ENCODE peak calls at places on chromosomes 3 and 15, in six cellular contexts. Z is MM.1S, V is body of pancreas, B is hepatocyte, T is brain microvascular endothelial cell, E is upper lobe of right lung. G is an unnamed sample.
A peak's percentile ranks its signal among the peaks of the same experiment; 100 is the strongest.

GRCh38 chr3:179861292-179861691 is 175.4 kb downstream of the PEX5L start:
- DNase-seq in T (no peak), V (no peak), Z (no peak), E (no peak), B (no peak), G (no peak)

GRCh38 chr3:172913911-172914730 is 163.6 kb downstream of the ECT2 start:
- DNase-seq in B (no peak), E (no peak), T (no peak), Z (peak; percentile 18), V (no peak), G (no peak)

GRCh38 chr3:143266936-143267335 is 147.4 kb downstream of the CHST2 start:
- DNase-seq in Z (no peak), T (no peak), E (no peak), B (no peak), V (no peak), G (no peak)

GRCh38 chr15:68808091-68808490 is 12.6 kb downstream of the ANP32A start:
- DNase-seq in E (no peak), Z (no peak), B (no peak), T (no peak), V (no peak), G (no peak)

GRCh38 chr3:171181907-171182690 is 155.6 kb upstream of the SLC2A2 start:
- DNase-seq in V (no peak), Z (no peak), B (no peak), T (peak; percentile 41), E (no peak), G (no peak)

GRCh38 chr15:38002883-38003477 is 68.5 kb downstream of the TMCO5A start:
- DNase-seq in T (peak; percentile 85), B (peak; percentile 70), Z (peak; percentile 81), E (peak; percentile 72), V (peak; percentile 49), G (no peak)

GRCh38 chr15:39934415-39935044 is 615 bp downstream of the EIF2AK4 start:
- DNase-seq in T (no peak), Z (no peak), V (no peak), E (no peak), B (no peak), G (no peak)

GRCh38 chr3:12959838-12960378 is 113.3 kb downstream of the IQSEC1 start:
- DNase-seq in Z (no peak), B (no peak), T (no peak), E (no peak), V (no peak), G (no peak)

GRCh38 chr3:1727242-1727641 is 371.4 kb upstream of the CNTN4 start:
- DNase-seq in E (no peak), B (no peak), Z (no peak), T (no peak), V (no peak), G (no peak)

GRCh38 chr15:69699096-69699495 is 246.5 kb downstream of the RPLP1 start:
- DNase-seq in B (no peak), Z (no peak), V (no peak), E (no peak), T (no peak), G (no peak)

GRCh38 chr15:96347181-96348111 is 16.9 kb downstream of the NR2F2 start:
- DNase-seq in Z (no peak), E (no peak), T (peak; percentile 40), V (no peak), B (no peak), G (peak; percentile 68)

GRCh38 chr3:39213613-39214012 is 21.2 kb upstream of the XIRP1 start:
- DNase-seq in B (no peak), E (no peak), Z (no peak), T (no peak), V (no peak), G (no peak)

GRCh38 chr15:57086857-57087427 is 168.5 kb downstream of the TCF12 start:
- DNase-seq in V (no peak), B (no peak), T (no peak), Z (no peak), E (no peak), G (no peak)

GRCh38 chr3:40162616-40163015 is 146.9 kb upstream of the EIF1B start:
- DNase-seq in V (no peak), B (no peak), Z (no peak), E (no peak), T (no peak), G (no peak)

GRCh38 chr15:60077581-60078359 is 73.7 kb downstream of the FOXB1 start:
- DNase-seq in Z (no peak), V (no peak), E (no peak), T (no peak), B (no peak), G (no peak)

GRCh38 chr3:120244834-120245225 is 40.2 kb downstream of the GPR156 start:
- DNase-seq in T (no peak), B (peak; percentile 12), E (no peak), Z (no peak), V (no peak), G (no peak)

GRCh38 chr15:41904487-41905359 is 10.9 kb upstream of the SPTBN5 start:
- DNase-seq in Z (peak; percentile 74), B (peak; percentile 85), V (peak; percentile 71), E (no peak), T (peak; percentile 57), G (peak; percentile 80)

GRCh38 chr3:51343918-51344687 is 41.0 kb upstream of the MANF start:
- DNase-seq in V (no peak), E (no peak), Z (no peak), B (peak; percentile 44), T (peak; percentile 92), G (no peak)

GRCh38 chr15:62853833-62854210 is 188.7 kb upstream of the TPM1 start:
- DNase-seq in T (no peak), V (no peak), B (no peak), E (no peak), Z (no peak), G (no peak)

GRCh38 chr3:113255854-113256615 is 44.7 kb downstream of the BOC start:
- DNase-seq in T (no peak), B (no peak), E (no peak), V (no peak), Z (no peak), G (peak; percentile 13)
- H3K36me3 ChIP-seq in T (no peaks in the 10 kb centered on the region), B (no peaks in the 10 kb centered on the region), E (no peaks in the 10 kb centered on the region), V (no peaks in the 10 kb centered on the region), Z (no peaks in the 10 kb centered on the region), G (no peaks in the 10 kb centered on the region)

DNA sequence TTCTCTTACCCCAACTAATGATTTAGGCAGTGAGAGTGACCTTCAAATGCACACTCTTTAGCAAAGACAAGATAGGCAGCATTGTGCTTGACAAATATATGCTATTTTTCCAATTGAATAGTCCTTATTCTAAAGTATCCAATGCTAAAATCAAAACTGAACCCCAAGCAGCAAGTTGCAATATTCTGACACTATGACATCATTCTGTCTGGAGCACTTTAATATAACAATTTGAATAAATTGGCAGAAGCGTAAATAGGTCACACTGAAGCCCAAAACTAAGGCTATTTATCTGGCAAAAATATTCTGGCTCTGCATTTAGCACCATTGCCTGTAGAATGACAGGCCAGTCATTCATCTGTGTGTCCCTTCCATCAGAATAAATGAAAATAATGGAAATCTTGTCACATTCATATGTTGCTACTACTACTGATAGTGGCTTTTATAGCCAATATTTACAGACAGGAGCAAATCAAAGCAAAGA is 2.9 kb downstream of the CBLB start:
- DNase-seq in V (no peak), Z (no peak), E (no peak), B (no peak), T (no peak), G (no peak)
- H3K4me3 ChIP-seq in V (no peak overlapping the region), Z (no peak overlapping the region), E (peak overlapping the region; percentile 84), B (peak overlapping the region; percentile 86), T (peak overlapping the region; percentile 87), G (peak overlapping the region; percentile 92)

DNA sequence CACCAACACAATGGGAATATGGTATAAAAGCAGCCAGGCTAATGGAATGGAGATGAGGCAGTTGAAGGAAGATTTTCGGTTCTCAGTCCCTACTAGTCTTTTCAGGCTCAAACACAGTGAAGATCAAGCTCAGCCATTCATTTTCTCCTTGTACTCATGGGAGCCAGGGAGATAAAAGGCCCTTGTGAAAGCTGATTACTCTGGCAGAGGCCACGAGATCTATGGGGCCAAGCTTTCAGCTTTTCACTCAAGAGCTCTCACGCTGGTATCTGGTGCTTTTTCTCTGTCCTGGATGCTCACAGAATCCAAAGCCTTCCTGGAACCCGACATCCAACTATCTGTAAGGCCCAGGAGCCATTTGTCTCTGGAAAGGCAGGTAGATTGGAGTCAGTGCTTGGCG is 14.5 kb upstream of the FAN1 start:
- DNase-seq in V (no peak), T (no peak), Z (no peak), B (no peak), E (no peak), G (no peak)
- H3K27ac ChIP-seq in V (no peak overlapping the region), T (no peak overlapping the region), Z (no peak overlapping the region), B (no peak overlapping the region), E (no peak overlapping the region), G (no peak overlapping the region)

GRCh38 chr3:124873241-124873640 is 13.9 kb downstream of the ITGB5 start:
- DNase-seq in V (no peak), E (no peak), B (no peak), Z (no peak), T (no peak), G (no peak)
- H3K36me3 ChIP-seq in V (no peaks in the 10 kb centered on the region), E (peaks cover 9% of the 10 kb centered on the region), B (no peaks in the 10 kb centered on the region), Z (no peaks in the 10 kb centered on the region), T (peaks cover 23% of the 10 kb centered on the region), G (no peaks in the 10 kb centered on the region)

DNA sequence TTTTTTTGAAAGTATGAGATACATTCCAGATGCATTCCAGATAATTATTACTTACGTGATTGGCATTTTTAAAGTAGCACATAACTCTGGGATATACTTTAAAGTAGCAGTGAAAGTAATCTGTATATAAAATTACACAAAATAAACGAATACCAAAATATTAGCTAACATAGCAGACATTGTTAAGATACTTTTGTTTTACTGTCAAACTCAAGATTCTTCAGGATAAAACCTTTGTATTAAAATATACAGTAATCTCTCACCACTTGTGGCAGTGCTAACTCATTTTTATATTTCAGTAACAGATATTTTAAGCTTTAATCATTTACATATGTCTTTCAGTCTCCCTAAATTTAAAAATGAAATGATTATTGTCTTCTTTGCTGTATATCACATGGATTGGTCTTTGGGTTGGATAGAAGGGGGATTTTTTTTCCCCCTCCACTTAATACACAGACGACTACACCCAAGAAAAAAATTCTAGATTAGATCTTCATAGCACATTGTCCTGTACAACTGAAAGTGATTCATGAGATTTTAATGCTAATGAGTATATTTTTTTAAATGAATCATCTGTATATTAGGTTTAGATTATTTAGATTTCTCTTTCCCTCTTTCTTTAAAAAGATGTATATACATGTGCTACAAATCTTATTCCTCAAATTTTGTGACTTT is 24.6 kb upstream of the EBLN2 start:
- DNase-seq in E (no peak), Z (no peak), T (no peak), B (no peak), V (no peak), G (no peak)
- H3K4me3 ChIP-seq in E (no peak overlapping the region), Z (no peak overlapping the region), T (no peak overlapping the region), B (no peak overlapping the region), V (no peak overlapping the region), G (no peak overlapping the region)